ENCODE peak calls at places on chromosomes 1 and 21, in six cellular contexts. E is H9, U is H1, P is IMR-90, V is neuronal stem cell, R is mesendoderm. Y is an unnamed sample.

GRCh38 chr1:100866041-100866900 is 28.4 kb downstream of the EXTL2 start:
- DNase-seq in E (no peak), U (no peak), P (peak; percentile 70), V (peak; percentile 9), R (peak; percentile 13), Y (peak; percentile 47)

GRCh38 chr1:174166530-174167328 is 7.4 kb downstream of the RABGAP1L start:
- DNase-seq in E (no peak), U (no peak), P (no peak), V (no peak), R (no peak), Y (no peak)

GRCh38 chr21:44816761-44817505 is 929 bp downstream of the SUMO3 start:
- DNase-seq in E (no peak), U (no peak), P (no peak), V (no peak), R (no peak), Y (no peak)

GRCh38 chr1:172630060-172630818 is 28.7 kb upstream of the FASLG start:
- DNase-seq in E (no peak), U (no peak), P (peak; percentile 61), V (no peak), R (no peak), Y (no peak)

GRCh38 chr21:31117046-31117916 is 79.0 kb upstream of the KRTAP19-8 start:
- DNase-seq in E (no peak), U (no peak), P (peak; percentile 86), V (no peak), R (peak; percentile 78), Y (peak; percentile 80)

GRCh38 chr1:153288634-153289275 is 24.0 kb downstream of the PGLYRP3 start:
- DNase-seq in E (peak; percentile 69), U (peak; percentile 17), P (no peak), V (no peak), R (peak; percentile 74), Y (no peak)

GRCh38 chr1:13832536-13832935 is 132.5 kb downstream of the PRDM2 start:
- DNase-seq in E (no peak), U (no peak), P (no peak), V (no peak), R (no peak), Y (no peak)

GRCh38 chr1:241799414-241799813 is 48.6 kb upstream of the EXO1 start:
- DNase-seq in E (no peak), U (no peak), P (peak; percentile 50), V (no peak), R (no peak), Y (peak; percentile 57)

GRCh38 chr1:112359961-112360767 is 35.9 kb upstream of the CTTNBP2NL start:
- DNase-seq in E (peak; percentile 56), U (peak; percentile 15), P (peak; percentile 71), V (peak; percentile 38), R (peak; percentile 85), Y (peak; percentile 88)

GRCh38 chr1:242754061-242754648 is 229.7 kb upstream of the PLD5 start:
- DNase-seq in E (no peak), U (no peak), P (no peak), V (no peak), R (no peak), Y (no peak)

GRCh38 chr1:3319874-3320245 is 134.6 kb upstream of the ARHGEF16 start:
- DNase-seq in E (peak; percentile 86), U (peak; percentile 34), P (peak; percentile 49), V (peak; percentile 61), R (peak; percentile 90), Y (peak; percentile 43)

GRCh38 chr1:29688477-29689365 is 452.4 kb downstream of the PTPRU start:
- DNase-seq in E (no peak), U (no peak), P (peak; percentile 88), V (no peak), R (peak; percentile 59), Y (peak; percentile 79)

GRCh38 chr1:71312545-71312944 is 231.7 kb upstream of the ZRANB2 start:
- DNase-seq in E (no peak), U (no peak), P (no peak), V (no peak), R (no peak), Y (no peak)

GRCh38 chr1:94130851-94131595 is 10.1 kb upstream of the ABCA4 start:
- DNase-seq in E (no peak), U (no peak), P (peak; percentile 52), V (no peak), R (no peak), Y (peak; percentile 55)

GRCh38 chr1:107326823-107327445 is 186.1 kb downstream of the NTNG1 start:
- DNase-seq in E (no peak), U (no peak), P (no peak), V (no peak), R (no peak), Y (no peak)

GRCh38 chr1:161727343-161727924 is 6.1 kb downstream of the FCRLB start:
- DNase-seq in E (no peak), U (no peak), P (peak; percentile 84), V (no peak), R (no peak), Y (peak; percentile 89)

GRCh38 chr1:223233410-223234163 is 90.5 kb upstream of the TLR5 start:
- DNase-seq in E (peak; percentile 23), U (no peak), P (peak; percentile 92), V (no peak), R (peak; percentile 32), Y (peak; percentile 65)

GRCh38 chr1:81679972-81680371 is 120.8 kb upstream of the ADGRL2 start:
- DNase-seq in E (no peak), U (no peak), P (peak; percentile 45), V (peak; percentile 35), R (peak; percentile 34), Y (peak; percentile 51)

GRCh38 chr1:58982259-58982998 is 198.6 kb upstream of the JUN start:
- DNase-seq in E (no peak), U (no peak), P (no peak), V (no peak), R (peak; percentile 64), Y (peak; percentile 24)

GRCh38 chr21:43864313-43864805 is 664 bp upstream of the AGPAT3 start:
- DNase-seq in E (peak; percentile 65), U (no peak), P (peak; percentile 16), V (no peak), R (peak; percentile 34), Y (peak; percentile 30)

GRCh38 chr1:52424238-52424637 is 19.8 kb downstream of the PRPF38A start:
- DNase-seq in E (no peak), U (no peak), P (peak; percentile 13), V (no peak), R (no peak), Y (peak; percentile 43)

GRCh38 chr1:232594018-232594502 is 35.9 kb downstream of the SIPA1L2 start:
- DNase-seq in E (no peak), U (no peak), P (peak; percentile 13), V (no peak), R (no peak), Y (peak; percentile 73)

GRCh38 chr1:27298632-27299384 is 23.2 kb upstream of the TMEM222 start:
- DNase-seq in E (no peak), U (no peak), P (no peak), V (no peak), R (no peak), Y (no peak)

GRCh38 chr1:204714861-204715511 is 29.4 kb upstream of the LRRN2 start:
- DNase-seq in E (peak; percentile 78), U (no peak), P (no peak), V (peak; percentile 50), R (peak; percentile 95), Y (no peak)

GRCh38 chr1:51189421-51190073 is 46.5 kb upstream of the RNF11 start:
- DNase-seq in E (no peak), U (no peak), P (peak; percentile 79), V (peak; percentile 41), R (peak; percentile 58), Y (peak; percentile 71)

GRCh38 chr21:17548262-17548661 is 35.4 kb downstream of the CXADR start:
- DNase-seq in E (no peak), U (no peak), P (peak; percentile 39), V (no peak), R (no peak), Y (no peak)

GRCh38 chr1:156412653-156413309 is 43.8 kb downstream of the RHBG start:
- DNase-seq in E (no peak), U (no peak), P (no peak), V (no peak), R (no peak), Y (no peak)

GRCh38 chr1:225915538-225915991 is 8.5 kb downstream of the PYCR2 start:
- DNase-seq in E (no peak), U (no peak), P (no peak), V (no peak), R (no peak), Y (no peak)

DNA sequence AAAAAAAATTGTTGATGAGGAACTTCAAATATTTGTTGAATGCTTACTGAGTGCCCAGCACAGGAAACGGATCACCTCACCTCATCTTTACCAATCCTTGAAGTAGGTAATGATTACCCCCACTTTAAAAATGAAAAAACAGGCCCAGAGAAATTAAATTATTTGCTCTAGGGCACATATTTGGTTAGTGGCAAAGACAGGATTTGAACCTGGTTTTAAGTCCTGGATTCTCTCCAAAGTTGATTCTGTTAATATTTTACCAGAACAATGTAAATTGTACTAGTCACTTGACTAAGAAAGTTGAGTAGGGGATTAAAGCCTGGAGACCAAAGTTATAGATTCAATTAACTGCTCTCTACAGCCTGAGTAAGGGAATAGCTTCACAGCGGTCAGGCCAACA is 97.9 kb downstream of the GIPC2 start:
- DNase-seq in E (no peak), U (no peak), P (no peak), V (no peak), R (no peak), Y (no peak)
- H2BK15ac ChIP-seq in E (no peak overlapping the region), U (no peak overlapping the region), P (no peak overlapping the region), V (no peak overlapping the region), R (no peak overlapping the region), Y (no peak overlapping the region)

DNA sequence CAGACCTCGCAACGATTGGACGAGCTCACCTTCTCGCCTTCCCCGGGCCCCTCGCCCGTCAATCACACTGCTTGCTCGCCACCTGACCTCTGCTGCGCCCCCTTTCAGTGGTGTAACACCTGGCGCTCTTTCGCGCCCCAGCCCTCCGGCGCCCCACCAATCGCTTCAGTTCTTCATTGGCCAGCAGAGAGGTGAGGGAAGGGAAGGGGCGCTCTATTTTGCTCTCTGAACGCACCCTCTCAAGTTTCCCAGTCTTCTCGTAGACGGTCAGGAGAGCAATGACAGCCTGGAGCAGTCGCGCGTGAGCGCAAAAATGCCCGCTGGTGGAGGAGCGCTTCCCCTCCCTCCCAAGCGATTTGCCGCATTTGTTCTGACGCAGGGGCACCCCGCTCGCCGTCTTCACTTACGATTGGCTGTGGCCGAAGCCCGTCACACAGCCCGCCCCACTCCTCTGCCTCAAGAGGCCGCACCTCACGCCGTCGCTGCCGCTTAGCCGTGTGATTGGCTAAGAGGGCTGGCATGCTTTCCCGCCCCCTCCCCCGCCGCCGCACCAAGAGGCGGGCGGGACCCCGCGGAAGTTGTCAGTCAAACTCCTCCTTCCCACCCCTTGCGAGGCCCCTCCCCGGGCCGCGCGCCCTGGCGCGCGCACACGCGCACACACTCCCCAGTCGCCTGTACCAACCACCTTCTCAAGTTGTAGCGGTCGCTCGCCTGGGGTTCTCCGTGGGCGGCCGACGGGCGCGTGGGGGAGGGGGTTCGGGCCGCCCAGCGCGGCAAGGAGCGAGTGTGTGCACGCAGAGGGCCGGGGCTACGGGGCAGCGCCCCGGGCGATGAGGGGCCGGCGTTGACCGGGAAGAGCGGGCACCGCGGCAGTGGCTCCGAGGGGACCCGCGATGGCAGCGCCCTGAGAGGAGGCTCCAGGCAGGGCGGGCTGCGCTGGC is at the start of gene PPP2R5A:
- DNase-seq in E (peak; percentile 99), U (peak; percentile 98), P (peak; percentile 99), V (peak; percentile 98), R (peak; percentile 100), Y (peak; percentile 99)
- H3K4ac ChIP-seq in E (no peak within 1 kb of the TSS), U (no peak within 1 kb of the TSS), P (peak within 1 kb of the TSS; percentile 89), V (no peak within 1 kb of the TSS), R (peak within 1 kb of the TSS; percentile 66), Y (peak within 1 kb of the TSS; percentile 93)

GRCh38 chr21:26115899-26116298 is 54.7 kb downstream of the APP start:
- DNase-seq in E (no peak), U (no peak), P (peak; percentile 75), V (no peak), R (no peak), Y (peak; percentile 68)
- H3K4me1 ChIP-seq in E (peaks cover 18% of the 10 kb centered on the region), U (peaks cover 14% of the 10 kb centered on the region), P (peaks cover 4% of the 10 kb centered on the region), V (peaks cover 11% of the 10 kb centered on the region), R (peaks cover 21% of the 10 kb centered on the region), Y (peaks cover 4% of the 10 kb centered on the region)

GRCh38 chr1:36656271-36656670 is 173.6 kb upstream of the CSF3R start:
- DNase-seq in E (no peak), U (no peak), P (no peak), V (no peak), R (no peak), Y (no peak)
- H2BK15ac ChIP-seq in E (no peak overlapping the region), U (no peak overlapping the region), P (no peak overlapping the region), V (no peak overlapping the region), R (no peak overlapping the region), Y (no peak overlapping the region)